ENCODE peak calls at places on chromosomes 2 and 18, in six cellular contexts. Y is stimulated activated naive B cell treated with anti-CD40 and anti-IgM and Interleukin-4, amounts not matched to agents 10 μg/mL and 1 μg/mL and 100 μg/mL, for 72 hours; M is SW480; E is NCI-H774; N is naive thymus-derived CD4-positive, alpha-beta T cell; I is neural crest cell. X is an unnamed sample.

GRCh38 chr18:73118121-73118816 is 250.5 kb upstream of the NETO1 start:
- DNase-seq in N (no peak), M (no peak), Y (no peak), E (no peak), I (no peak), X (no peak)

GRCh38 chr2:36511858-36512630 is 85.9 kb downstream of the FEZ2 start:
- DNase-seq in Y (no peak), M (no peak), I (no peak), E (no peak), N (no peak), X (no peak)

GRCh38 chr2:84823229-84823628 is 57.7 kb downstream of the TRABD2A start:
- DNase-seq in Y (no peak), M (no peak), N (no peak), E (no peak), I (no peak), X (no peak)

GRCh38 chr2:160432633-160433032 is 61.0 kb downstream of the RBMS1 start:
- DNase-seq in N (no peak), M (peak), E (no peak), I (no peak), Y (no peak), X (no peak)

GRCh38 chr2:137951606-137952005 is 12.7 kb upstream of the HNMT start:
- DNase-seq in N (no peak), I (no peak), M (no peak), Y (no peak), E (no peak), X (no peak)

GRCh38 chr18:66867653-66868052 is 263.8 kb upstream of the CDH19 start:
- DNase-seq in Y (no peak), M (peak), E (no peak), I (no peak), N (no peak), X (no peak)

GRCh38 chr2:207635468-207636200 is 10.4 kb upstream of the METTL21A start:
- DNase-seq in M (no peak), Y (no peak), N (no peak), E (no peak), I (no peak), X (no peak)

GRCh38 chr2:164841719-164842623 is at the start of gene COBLL1:
- DNase-seq in Y (peak), E (peak), I (peak), M (peak), N (no peak), X (peak)

GRCh38 chr2:31287681-31288080 is 53.7 kb downstream of the EHD3 start:
- DNase-seq in N (no peak), Y (no peak), M (no peak), I (no peak), E (no peak), X (no peak)

GRCh38 chr2:36507408-36507812 is 90.6 kb downstream of the FEZ2 start:
- DNase-seq in I (peak), E (peak), M (peak), Y (no peak), N (no peak), X (peak)

GRCh38 chr18:59994357-59994756 is 94.6 kb downstream of the PMAIP1 start:
- DNase-seq in M (peak), N (no peak), I (no peak), Y (no peak), E (no peak), X (no peak)

GRCh38 chr2:147365577-147365976 is 479.3 kb upstream of the ACVR2A start:
- DNase-seq in M (no peak), Y (no peak), N (no peak), E (no peak), I (no peak), X (no peak)

GRCh38 chr2:71700041-71700879 is 246.9 kb downstream of the DYSF start:
- DNase-seq in I (no peak), N (no peak), M (no peak), E (no peak), Y (no peak), X (no peak)

GRCh38 chr2:36449213-36449612 is 93.6 kb downstream of the CRIM1 start:
- DNase-seq in Y (no peak), N (no peak), M (no peak), I (no peak), E (no peak), X (no peak)

GRCh38 chr2:160054984-160055725 is 7.3 kb downstream of the PLA2R1 start:
- DNase-seq in N (no peak), E (no peak), I (no peak), M (no peak), Y (no peak), X (peak)

GRCh38 chr2:8193686-8194615 is 487.9 kb upstream of the ID2 start:
- DNase-seq in I (no peak), N (no peak), E (peak), Y (no peak), M (peak), X (peak)

GRCh38 chr2:108587621-108588020 is 53.4 kb downstream of the LIMS1 start:
- DNase-seq in I (no peak), E (no peak), Y (no peak), N (no peak), M (no peak), X (no peak)

GRCh38 chr2:230957756-230958391 is 32.8 kb upstream of the GPR55 start:
- DNase-seq in M (no peak), N (no peak), E (no peak), Y (no peak), I (no peak), X (no peak)

GRCh38 chr2:128374711-128375413 is 56.2 kb upstream of the HS6ST1 start:
- DNase-seq in I (no peak), Y (no peak), E (no peak), M (no peak), N (no peak), X (no peak)

GRCh38 chr2:220556658-220557057 is 929.2 kb downstream of the SLC4A3 start:
- DNase-seq in N (no peak), Y (no peak), I (no peak), E (no peak), M (no peak), X (no peak)

X was measured in iPS DF 6.9.